ENCODE peak calls at places on chromosome 14, in four cellular contexts. U is BJ; Y is coronary artery; I is CD8-positive, alpha-beta T cell. M is an unnamed sample.
A peak's percentile ranks its signal among the peaks of the same experiment; 100 is the strongest.

GRCh38 chr14:81676395-81676794 is 142.7 kb upstream of the SEL1L start:
- DNase-seq in I (no peak), Y (no peak), U (no peak), M (no peak)

GRCh38 chr14:90785876-90786450 is 30.3 kb downstream of the TTC7B start:
- DNase-seq in I (no peak), Y (peak; percentile 62), U (no peak), M (no peak)

GRCh38 chr14:78764240-78764639 is 594.1 kb downstream of the NRXN3 start:
- DNase-seq in U (no peak), Y (no peak), I (no peak), M (no peak)

GRCh38 chr14:104957146-104958113 is 20.7 kb downstream of the AHNAK2 start:
- DNase-seq in U (no peak), Y (no peak), I (no peak), M (no peak)

GRCh38 chr14:43795600-43796228 is 711.4 kb downstream of the FSCB start:
- DNase-seq in Y (no peak), U (no peak), I (no peak), M (no peak)

GRCh38 chr14:24634158-24634557 is at the start of gene GZMB:
- DNase-seq in I (peak; percentile 38), U (no peak), Y (no peak), M (no peak)

GRCh38 chr14:94460631-94461416 is 8.2 kb upstream of the SERPINA11 start:
- DNase-seq in Y (peak; percentile 26), I (no peak), U (no peak), M (no peak)

GRCh38 chr14:64654072-64654899 is 49.9 kb upstream of the PLEKHG3 start:
- DNase-seq in U (peak; percentile 63), I (no peak), Y (no peak), M (no peak)

GRCh38 chr14:61478971-61479473 is 157.6 kb downstream of the PRKCH start:
- DNase-seq in U (no peak), Y (no peak), I (no peak), M (peak; percentile 65)

GRCh38 chr14:33629721-33630287 is 321.1 kb downstream of the EGLN3 start:
- DNase-seq in U (no peak), I (no peak), Y (no peak), M (no peak)

GRCh38 chr14:104561124-104561531 is 18.4 kb upstream of the C14orf180 start:
- DNase-seq in U (no peak), Y (no peak), I (no peak), M (no peak)

GRCh38 chr14:57871487-57872080 is 5.7 kb upstream of the SLC35F4 start:
- DNase-seq in U (no peak), Y (no peak), I (no peak), M (no peak)

GRCh38 chr14:74705607-74706006 is 7.3 kb downstream of the AREL1 start:
- DNase-seq in I (no peak), U (no peak), Y (no peak), M (no peak)

GRCh38 chr14:69654109-69654508 is 42.7 kb downstream of the SUSD6 start:
- DNase-seq in U (no peak), I (no peak), Y (no peak), M (no peak)

GRCh38 chr14:89618821-89619551 is 202.0 kb upstream of the FOXN3 start:
- DNase-seq in U (no peak), I (peak; percentile 56), Y (peak; percentile 79), M (peak; percentile 59)

GRCh38 chr14:66284346-66284745 is 201.8 kb upstream of the CCDC196 start:
- DNase-seq in Y (no peak), U (no peak), I (no peak), M (no peak)

GRCh38 chr14:71322660-71323250 is 415.5 kb downstream of the PCNX1 start:
- DNase-seq in Y (no peak), I (no peak), U (no peak), M (peak; percentile 60)

GRCh38 chr14:77986808-77987207 is 183.4 kb upstream of the NRXN3 start:
- DNase-seq in I (no peak), Y (no peak), U (no peak), M (no peak)

GRCh38 chr14:65054471-65055085 is 47.7 kb downstream of the MAX start:
- DNase-seq in Y (no peak), I (no peak), U (no peak), M (no peak)

GRCh38 chr14:89566644-89567411 is 149.8 kb upstream of the FOXN3 start:
- DNase-seq in Y (no peak), U (no peak), I (no peak), M (no peak)

GRCh38 chr14:62185078-62185477 is 422.9 kb downstream of the SNAPC1 start:
- DNase-seq in Y (no peak), I (no peak), U (no peak), M (no peak)

GRCh38 chr14:55721353-55721752 is 141.3 kb downstream of the KTN1 start:
- DNase-seq in U (peak; percentile 32), Y (no peak), I (no peak), M (no peak)

GRCh38 chr14:101335061-101335661 is 226.1 kb upstream of the DIO3 start:
- DNase-seq in I (no peak), Y (no peak), U (no peak), M (no peak)

GRCh38 chr14:34749408-34749807 is 35.0 kb upstream of the CFL2 start:
- DNase-seq in I (no peak), U (no peak), Y (no peak), M (no peak)

GRCh38 chr14:61489527-61489926 is 168.1 kb downstream of the PRKCH start:
- DNase-seq in I (no peak), Y (no peak), U (no peak), M (no peak)

GRCh38 chr14:28673056-28673455 is 93.5 kb upstream of the FOXG1 start:
- DNase-seq in Y (no peak), I (no peak), U (no peak), M (no peak)

GRCh38 chr14:95046711-95047681 is 110.3 kb downstream of the DICER1 start:
- DNase-seq in Y (peak; percentile 40), U (no peak), I (no peak), M (no peak)

GRCh38 chr14:74575936-74576335 is 36.1 kb downstream of the LTBP2 start:
- DNase-seq in I (no peak), U (no peak), Y (no peak), M (no peak)